ENCODE peak calls at places on chromosomes 11 and 22, in seven cellular contexts. D is uterus, B is choroid plexus epithelial cell, V is A549, J is cardiac fibroblast, N is body of pancreas, O is brain microvascular endothelial cell. A is an unnamed sample.

GRCh38 chr22:48438791-48439559 is 1388.7 kb downstream of the BRD1 start:
- DNase-seq in D (no peak), B (no peak), V (no peak), J (no peak), N (no peak), O (no peak), A (peak)

GRCh38 chr11:18479063-18479462 is 23.4 kb downstream of the LDHAL6A start:
- DNase-seq in D (no peak), B (no peak), V (no peak), J (no peak), N (no peak), O (no peak), A (no peak)

GRCh38 chr22:18056161-18056666 is 21.6 kb upstream of the PEX26 start:
- DNase-seq in D (peak), B (peak), V (peak), J (peak), N (peak), O (no peak), A (peak)

GRCh38 chr11:75867778-75868374 is 52.9 kb downstream of the UVRAG start:
- DNase-seq in D (peak), B (peak), V (peak), J (peak), N (peak), O (peak), A (peak)

GRCh38 chr11:128200467-128200866 is 386.9 kb downstream of the ETS1 start:
- DNase-seq in D (no peak), B (no peak), V (no peak), J (no peak), N (no peak), O (no peak), A (no peak)

GRCh38 chr11:113637636-113638035 is 68.5 kb downstream of the TMPRSS5 start:
- DNase-seq in D (no peak), B (no peak), V (no peak), J (no peak), N (no peak), O (no peak), A (no peak)

GRCh38 chr11:59259047-59259446 is 46.3 kb upstream of the MPEG1 start:
- DNase-seq in D (no peak), B (no peak), V (no peak), J (no peak), N (no peak), O (no peak), A (no peak)

GRCh38 chr11:73228268-73229134 is 10.4 kb downstream of the P2RY2 start:
- DNase-seq in D (no peak), B (no peak), V (no peak), J (no peak), N (no peak), O (no peak), A (no peak)

GRCh38 chr11:60504219-60504618 is 11.0 kb upstream of the MS4A13 start:
- DNase-seq in D (no peak), B (no peak), V (no peak), J (no peak), N (no peak), O (no peak), A (no peak)

GRCh38 chr11:117528061-117528780 is 200.6 kb downstream of the CEP164 start:
- DNase-seq in D (no peak), B (no peak), V (no peak), J (no peak), N (no peak), O (no peak), A (no peak)

GRCh38 chr11:35404397-35404775 is 15.0 kb downstream of the SLC1A2 start:
- DNase-seq in D (no peak), B (peak), V (peak), J (peak), N (peak), O (no peak), A (peak)

GRCh38 chr22:44100411-44100810 is 76.3 kb downstream of the PARVB start:
- DNase-seq in D (no peak), B (no peak), V (no peak), J (no peak), N (no peak), O (no peak), A (no peak)

GRCh38 chr11:73157141-73158010 is 15.3 kb upstream of the FCHSD2 start:
- DNase-seq in D (no peak), B (peak), V (no peak), J (peak), N (peak), O (peak), A (peak)

GRCh38 chr22:41021039-41021654 is 70.0 kb downstream of the RBX1 start:
- DNase-seq in D (peak), B (no peak), V (no peak), J (no peak), N (peak), O (no peak), A (no peak)

GRCh38 chr11:122647728-122648127 is 7.8 kb upstream of the UBASH3B start:
- DNase-seq in D (no peak), B (no peak), V (no peak), J (no peak), N (no peak), O (no peak), A (no peak)

GRCh38 chr11:122642472-122642922 is 13.0 kb upstream of the UBASH3B start:
- DNase-seq in D (no peak), B (peak), V (peak), J (peak), N (peak), O (peak), A (peak)

GRCh38 chr11:122646549-122647340 is 8.8 kb upstream of the UBASH3B start:
- DNase-seq in D (no peak), B (peak), V (no peak), J (peak), N (no peak), O (peak), A (peak)

GRCh38 chr11:122645847-122646246 is 9.7 kb upstream of the UBASH3B start:
- DNase-seq in D (no peak), B (no peak), V (no peak), J (no peak), N (no peak), O (no peak), A (peak)

GRCh38 chr11:122642971-122643370 is 12.6 kb upstream of the UBASH3B start:
- DNase-seq in D (no peak), B (no peak), V (peak), J (peak), N (no peak), O (peak), A (no peak)
- H3K4me3 ChIP-seq in D (no peak), B (no peak), V (peak), J (no peak), N (no peak), O (no peak), A (no peak)

DNA sequence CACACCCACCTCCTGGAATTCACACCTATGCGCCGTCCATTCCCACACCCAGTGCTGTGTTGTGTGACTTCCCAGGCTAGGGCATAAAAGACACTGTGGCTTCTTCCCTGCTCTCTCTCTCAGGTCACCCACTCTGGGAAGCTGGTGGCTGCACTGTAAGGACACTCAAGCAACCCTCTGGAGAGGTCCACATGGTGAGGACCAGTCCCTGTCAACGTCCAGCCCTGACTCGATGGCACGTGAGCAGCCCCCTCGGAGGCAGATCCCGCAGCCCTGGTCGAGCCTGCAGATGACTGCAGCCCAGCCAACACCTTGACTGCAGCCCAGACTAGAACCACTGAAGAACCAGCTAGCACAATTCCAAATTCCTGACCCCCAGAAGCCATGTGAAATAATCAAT is 16.2 kb downstream of the CBX7 start:
- DNase-seq in D (no peak), B (no peak), V (no peak), J (no peak), N (no peak), O (no peak), A (no peak)
- TF ChIP-seq CTCF in D (no peak), B (no peak), V (no peak), J (no peak), N (no peak), O (no peak), A (no peak)

GRCh38 chr11:65314501-65315203 is at the start of gene CDC42EP2:
- DNase-seq in D (peak), B (peak), V (peak), J (peak), N (peak), O (peak), A (peak)

GRCh38 chr11:65315866-65316233 is 1.2 kb downstream of the CDC42EP2 start:
- DNase-seq in D (no peak), B (no peak), V (no peak), J (no peak), N (no peak), O (no peak), A (no peak)

GRCh38 chr11:65316979-65317786 is 2.5 kb downstream of the CDC42EP2 start:
- DNase-seq in D (peak), B (peak), V (peak), J (peak), N (peak), O (no peak), A (peak)

GRCh38 chr11:65315204-65315865 is 669 bp downstream of the CDC42EP2 start:
- DNase-seq in D (peak), B (peak), V (peak), J (peak), N (peak), O (peak), A (peak)

GRCh38 chr11:65316311-65316978 is 1.8 kb downstream of the CDC42EP2 start:
- DNase-seq in D (peak), B (peak), V (peak), J (peak), N (peak), O (peak), A (peak)
- H3K4me3 ChIP-seq in D (peak), B (peak), V (peak), J (peak), N (no peak), O (peak), A (peak)

GRCh38 chr22:25111579-25112517 is 87.8 kb upstream of the CRYBB3 start:
- DNase-seq in D (no peak), B (no peak), V (no peak), J (no peak), N (peak), O (no peak), A (no peak)
- TF ChIP-seq CTCF in D (no peak), B (no peak), V (no peak), J (no peak), N (peak), O (no peak), A (no peak)

DNA sequence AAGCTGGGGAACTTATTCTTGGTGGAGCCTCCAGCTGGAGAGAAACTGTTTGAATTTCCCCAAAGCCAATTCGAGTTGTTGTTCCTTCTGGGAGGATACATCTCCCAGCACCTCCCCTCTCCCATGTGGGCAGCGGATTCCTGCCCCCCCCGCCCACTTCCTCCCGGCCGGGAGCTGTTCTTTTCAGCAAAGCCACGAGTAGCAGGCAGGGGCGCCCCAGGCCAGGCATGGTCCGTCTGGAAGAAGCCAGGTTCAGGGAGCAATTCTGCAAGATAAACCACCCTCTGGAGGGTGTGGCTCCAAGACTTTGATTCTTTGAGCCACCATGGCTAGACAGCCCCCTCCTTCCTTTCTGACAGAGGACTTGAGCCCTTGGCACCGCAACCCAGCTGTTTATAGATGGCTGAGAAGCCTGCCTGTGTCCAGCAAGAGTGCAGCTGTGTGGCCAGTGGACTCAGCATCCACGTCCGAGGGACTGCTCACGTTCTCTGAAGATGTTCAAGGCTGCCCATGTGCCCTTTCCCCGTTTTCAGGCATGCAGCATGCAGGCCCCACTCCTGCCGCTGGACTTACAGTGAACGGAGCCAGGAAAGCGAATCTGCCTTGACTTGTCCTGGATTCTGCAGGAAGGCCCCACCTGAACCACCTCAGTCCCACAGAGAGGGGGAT is 170.3 kb downstream of the CTTN start:
- DNase-seq in D (no peak), B (peak), V (no peak), J (peak), N (no peak), O (peak), A (peak)
- H3K4me3 ChIP-seq in D (peak), B (peak), V (no peak), J (peak), N (no peak), O (peak), A (peak)

DNA sequence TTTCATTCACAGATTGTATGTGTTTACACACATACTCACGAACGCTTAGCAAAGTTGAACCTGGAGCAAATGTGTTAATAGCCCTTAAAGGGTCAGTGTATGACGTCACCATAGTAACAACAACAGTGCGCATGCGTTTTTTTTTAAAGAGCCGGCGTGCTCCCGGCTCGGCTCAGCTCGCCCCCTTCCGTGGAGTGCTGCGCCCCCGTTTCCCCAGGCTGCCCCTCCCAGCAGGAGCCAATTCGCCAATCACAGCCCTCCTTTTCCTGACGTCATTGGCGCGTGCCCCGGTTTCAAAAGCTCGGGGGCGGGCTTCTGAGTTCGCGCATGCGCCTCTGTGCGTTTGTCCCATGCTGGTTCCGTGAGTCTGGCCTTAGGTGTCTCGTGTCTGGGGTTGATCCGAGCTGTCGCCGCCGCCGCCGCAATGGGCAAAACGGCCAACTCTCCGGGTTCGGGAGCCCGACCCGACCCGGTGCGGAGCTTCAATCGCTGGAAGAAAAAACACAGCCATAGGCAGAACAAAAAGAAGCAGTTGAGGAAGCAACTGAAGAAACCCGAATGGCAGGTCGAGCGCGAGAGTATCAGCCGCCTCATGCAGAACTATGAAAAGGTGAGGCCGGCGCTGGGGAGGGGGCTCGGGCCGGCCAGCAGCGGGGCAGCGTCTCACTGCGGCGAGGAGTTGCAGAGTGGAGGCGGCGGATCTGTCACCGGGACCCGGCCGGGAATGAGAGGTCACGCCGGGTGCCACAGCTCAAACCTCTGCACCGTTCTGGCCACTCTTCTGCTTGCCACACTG is at the start of gene DDX10:
- DNase-seq in D (peak), B (peak), V (peak), J (peak), N (peak), O (peak), A (peak)
- TF ChIP-seq CTCF in D (no peak), B (peak), V (no peak), J (no peak), N (no peak), O (peak), A (peak)

DNA sequence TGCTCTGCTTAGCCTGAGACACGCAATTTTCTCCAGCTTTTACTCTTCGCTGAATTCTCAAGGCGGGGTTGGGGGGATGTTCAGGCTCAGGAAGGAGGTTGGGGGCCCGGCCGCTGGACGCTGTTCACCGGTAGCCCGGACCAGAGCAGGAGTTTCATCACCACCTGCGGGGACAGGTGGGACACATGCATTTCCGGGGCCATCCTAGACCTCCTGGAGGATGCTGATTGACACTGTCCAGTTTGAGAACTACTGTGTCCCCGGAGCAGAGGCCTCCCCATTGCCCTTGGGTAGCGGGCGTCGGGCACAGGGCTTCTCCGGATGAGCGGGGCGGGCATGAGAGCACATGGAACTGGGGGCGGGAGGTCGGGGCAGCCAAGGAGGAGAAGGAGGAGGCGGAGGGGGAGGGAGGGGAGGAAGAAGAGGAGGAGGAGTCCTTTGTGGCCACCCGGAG is 144.0 kb upstream of the GRK3 start:
- DNase-seq in D (no peak), B (no peak), V (no peak), J (no peak), N (no peak), O (no peak), A (no peak)
- H3K4me3 ChIP-seq in D (no peak), B (no peak), V (peak), J (no peak), N (no peak), O (no peak), A (no peak)

DNA sequence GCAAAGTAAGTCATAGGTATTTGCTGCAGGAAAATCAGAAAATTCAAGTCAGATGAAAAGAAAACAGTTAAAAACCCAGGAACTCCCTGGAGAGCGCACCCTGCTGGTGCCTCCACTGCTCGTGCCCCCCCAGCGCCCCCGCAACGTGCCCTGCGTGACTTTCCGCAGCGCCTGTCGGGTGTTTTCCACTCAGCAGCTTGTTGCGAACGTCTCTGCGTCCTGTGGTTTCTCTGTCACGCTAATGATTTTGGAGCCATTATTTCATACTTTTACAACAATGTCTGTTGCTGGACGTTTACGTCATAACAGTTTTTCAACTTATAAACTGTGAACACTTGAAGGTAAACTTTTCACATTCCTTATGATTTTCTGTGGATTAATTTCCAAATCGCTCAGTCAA is 5.0 kb downstream of the CRELD2 start:
- DNase-seq in D (no peak), B (no peak), V (no peak), J (no peak), N (no peak), O (no peak), A (no peak)
- TF ChIP-seq CTCF in D (no peak), B (peak), V (no peak), J (peak), N (no peak), O (peak), A (no peak)

DNA sequence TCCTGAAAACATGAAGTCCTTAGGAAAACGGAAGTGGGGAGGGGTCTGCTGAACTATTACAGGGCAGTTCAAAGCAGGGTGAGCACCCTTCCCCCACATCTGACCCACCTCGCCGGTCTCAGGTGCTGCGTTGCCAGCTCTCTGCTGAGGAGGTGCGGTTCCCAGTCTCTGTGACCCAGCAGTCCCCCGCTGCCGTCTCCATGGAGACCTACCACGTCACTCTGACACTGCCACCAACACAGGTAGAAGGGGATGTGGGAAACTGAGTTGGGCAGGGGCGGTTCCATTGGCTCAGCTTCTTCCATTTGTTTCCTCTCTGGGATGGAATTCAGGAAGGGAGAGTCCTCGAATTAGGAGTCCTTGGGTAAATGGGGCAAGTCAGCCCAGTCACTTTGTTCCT is 3.3 kb downstream of the C2CD2L start:
- DNase-seq in D (no peak), B (no peak), V (no peak), J (no peak), N (no peak), O (no peak), A (no peak)
- H3K4me3 ChIP-seq in D (no peak), B (no peak), V (no peak), J (no peak), N (no peak), O (no peak), A (no peak)